ENCODE peak calls at places on chromosome 12, in eight cellular contexts. One of them, this sample, is unnamed.

GRCh38 chr12:100827901-100828520 is 33.4 kb downstream of the ANO4 start:
- DNase-seq in osteocyte: no peak
- DNase-seq in HT-29: peak
- DNase-seq in AG09319: no peak
- DNase-seq in stimulated activated CD8-positive, alpha-beta memory T cell treated with anti-CD3 and anti-CD28 coated beads, Interleukin-4, amount 100 ng/mL, for 48 hours: no peak
- DNase-seq in H54: no peak
- DNase-seq in AG10803: peak
- DNase-seq in brain microvascular endothelial cell: no peak
- DNase-seq in this sample: no peak

GRCh38 chr12:6278439-6279255 is 31.8 kb upstream of the PLEKHG6 start:
- DNase-seq in brain microvascular endothelial cell: peak
- DNase-seq in AG10803: peak
- DNase-seq in AG09319: peak
- DNase-seq in osteocyte: peak
- DNase-seq in H54: peak
- DNase-seq in HT-29: peak
- DNase-seq in stimulated activated CD8-positive, alpha-beta memory T cell treated with anti-CD3 and anti-CD28 coated beads, Interleukin-4, amount 100 ng/mL, for 48 hours: peak
- DNase-seq in this sample: no peak

GRCh38 chr12:53190108-53190729 is 9.5 kb upstream of the CSAD start:
- DNase-seq in AG09319: no peak
- DNase-seq in brain microvascular endothelial cell: peak
- DNase-seq in osteocyte: no peak
- DNase-seq in AG10803: peak
- DNase-seq in HT-29: peak
- DNase-seq in H54: peak
- DNase-seq in stimulated activated CD8-positive, alpha-beta memory T cell treated with anti-CD3 and anti-CD28 coated beads, Interleukin-4, amount 100 ng/mL, for 48 hours: peak
- DNase-seq in this sample: no peak

GRCh38 chr12:49537709-49538601 is 875 bp upstream of the KCNH3 start:
- DNase-seq in stimulated activated CD8-positive, alpha-beta memory T cell treated with anti-CD3 and anti-CD28 coated beads, Interleukin-4, amount 100 ng/mL, for 48 hours: peak
- DNase-seq in AG10803: no peak
- DNase-seq in brain microvascular endothelial cell: no peak
- DNase-seq in AG09319: no peak
- DNase-seq in H54: no peak
- DNase-seq in HT-29: no peak
- DNase-seq in osteocyte: no peak
- DNase-seq in this sample: no peak

GRCh38 chr12:81078469-81079196 is 754 bp downstream of the ACSS3 start:
- DNase-seq in H54: peak
- DNase-seq in AG10803: peak
- DNase-seq in stimulated activated CD8-positive, alpha-beta memory T cell treated with anti-CD3 and anti-CD28 coated beads, Interleukin-4, amount 100 ng/mL, for 48 hours: no peak
- DNase-seq in osteocyte: no peak
- DNase-seq in brain microvascular endothelial cell: peak
- DNase-seq in AG09319: no peak
- DNase-seq in HT-29: no peak
- DNase-seq in this sample: no peak

GRCh38 chr12:78698747-78699146 is 165.8 kb upstream of the SYT1 start:
- DNase-seq in AG09319: no peak
- DNase-seq in stimulated activated CD8-positive, alpha-beta memory T cell treated with anti-CD3 and anti-CD28 coated beads, Interleukin-4, amount 100 ng/mL, for 48 hours: no peak
- DNase-seq in brain microvascular endothelial cell: peak
- DNase-seq in AG10803: peak
- DNase-seq in osteocyte: no peak
- DNase-seq in HT-29: no peak
- DNase-seq in H54: no peak
- DNase-seq in this sample: no peak

GRCh38 chr12:49673446-49674317 is 33.5 kb downstream of the FMNL3 start:
- DNase-seq in H54: peak
- DNase-seq in AG10803: peak
- DNase-seq in AG09319: peak
- DNase-seq in stimulated activated CD8-positive, alpha-beta memory T cell treated with anti-CD3 and anti-CD28 coated beads, Interleukin-4, amount 100 ng/mL, for 48 hours: no peak
- DNase-seq in osteocyte: peak
- DNase-seq in HT-29: peak
- DNase-seq in brain microvascular endothelial cell: peak
- DNase-seq in this sample: no peak

GRCh38 chr12:4148418-4149056 is 125.0 kb upstream of the CCND2 start:
- DNase-seq in stimulated activated CD8-positive, alpha-beta memory T cell treated with anti-CD3 and anti-CD28 coated beads, Interleukin-4, amount 100 ng/mL, for 48 hours: peak
- DNase-seq in AG10803: no peak
- DNase-seq in AG09319: no peak
- DNase-seq in HT-29: no peak
- DNase-seq in H54: no peak
- DNase-seq in brain microvascular endothelial cell: no peak
- DNase-seq in osteocyte: peak
- DNase-seq in this sample: no peak

GRCh38 chr12:3553221-3553620 is 62.2 kb downstream of the PRMT8 start:
- DNase-seq in HT-29: no peak
- DNase-seq in AG10803: no peak
- DNase-seq in H54: no peak
- DNase-seq in brain microvascular endothelial cell: no peak
- DNase-seq in AG09319: no peak
- DNase-seq in osteocyte: peak
- DNase-seq in stimulated activated CD8-positive, alpha-beta memory T cell treated with anti-CD3 and anti-CD28 coated beads, Interleukin-4, amount 100 ng/mL, for 48 hours: peak
- DNase-seq in this sample: no peak

GRCh38 chr12:75542942-75543341 is 31.5 kb upstream of the KRR1 start:
- DNase-seq in AG09319: no peak
- DNase-seq in HT-29: no peak
- DNase-seq in stimulated activated CD8-positive, alpha-beta memory T cell treated with anti-CD3 and anti-CD28 coated beads, Interleukin-4, amount 100 ng/mL, for 48 hours: no peak
- DNase-seq in AG10803: no peak
- DNase-seq in osteocyte: no peak
- DNase-seq in H54: no peak
- DNase-seq in brain microvascular endothelial cell: no peak
- DNase-seq in this sample: no peak